ENCODE peak calls at places on chromosomes 11 and 22, in eight cellular contexts. One of them, this sample, is unnamed. For H3K27me3, the result is how much of the 10 kb centered on the place peaks cover.

GRCh38 chr11:18590573-18590972 is 2.0 kb upstream of the UEVLD start:
- DNase-seq in uterus: no peak
- DNase-seq in GM12878: no peak
- DNase-seq in Peyer's patch: no peak
- DNase-seq in transverse colon: no peak
- DNase-seq in tibial nerve: no peak
- DNase-seq in HepG2: no peak
- DNase-seq in adrenal gland: peak
- DNase-seq in this sample: no peak

GRCh38 chr11:9385288-9385902 is 943 bp downstream of the IPO7 start:
- DNase-seq in uterus: no peak
- DNase-seq in GM12878: no peak
- DNase-seq in Peyer's patch: peak
- DNase-seq in transverse colon: no peak
- DNase-seq in tibial nerve: peak
- DNase-seq in HepG2: peak
- DNase-seq in adrenal gland: no peak
- DNase-seq in this sample: no peak

GRCh38 chr22:27453688-27454087 is 347.9 kb downstream of the MN1 start:
- DNase-seq in uterus: no peak
- DNase-seq in GM12878: no peak
- DNase-seq in Peyer's patch: no peak
- DNase-seq in transverse colon: no peak
- DNase-seq in tibial nerve: no peak
- DNase-seq in HepG2: no peak
- DNase-seq in adrenal gland: no peak
- DNase-seq in this sample: no peak

GRCh38 chr22:42443240-42444059 is 11.2 kb upstream of the NFAM1 start:
- DNase-seq in uterus: no peak
- DNase-seq in GM12878: no peak
- DNase-seq in Peyer's patch: no peak
- DNase-seq in transverse colon: no peak
- DNase-seq in tibial nerve: no peak
- DNase-seq in HepG2: no peak
- DNase-seq in adrenal gland: no peak
- DNase-seq in this sample: no peak

GRCh38 chr22:23591203-23591791 is 11.2 kb upstream of the IGLL1 start:
- DNase-seq in uterus: no peak
- DNase-seq in GM12878: no peak
- DNase-seq in Peyer's patch: peak
- DNase-seq in transverse colon: peak
- DNase-seq in tibial nerve: peak
- DNase-seq in HepG2: peak
- DNase-seq in adrenal gland: peak
- DNase-seq in this sample: peak

GRCh38 chr11:47980907-47981621 is 705 bp downstream of the PTPRJ start:
- DNase-seq in uterus: peak
- DNase-seq in GM12878: no peak
- DNase-seq in Peyer's patch: peak
- DNase-seq in transverse colon: peak
- DNase-seq in tibial nerve: no peak
- DNase-seq in HepG2: no peak
- DNase-seq in adrenal gland: peak
- DNase-seq in this sample: peak

GRCh38 chr22:20881869-20882815 is 23.3 kb downstream of the SNAP29 start:
- DNase-seq in uterus: no peak
- DNase-seq in GM12878: no peak
- DNase-seq in Peyer's patch: no peak
- DNase-seq in transverse colon: no peak
- DNase-seq in tibial nerve: no peak
- DNase-seq in HepG2: no peak
- DNase-seq in adrenal gland: no peak
- DNase-seq in this sample: no peak

GRCh38 chr11:76242004-76242779 is 35.9 kb upstream of the WNT11 start:
- DNase-seq in uterus: no peak
- DNase-seq in GM12878: no peak
- DNase-seq in Peyer's patch: no peak
- DNase-seq in transverse colon: no peak
- DNase-seq in tibial nerve: no peak
- DNase-seq in HepG2: no peak
- DNase-seq in adrenal gland: no peak
- DNase-seq in this sample: no peak

GRCh38 chr11:3626250-3626960 is 15.4 kb downstream of the ART5 start:
- DNase-seq in uterus: no peak
- DNase-seq in GM12878: no peak
- DNase-seq in Peyer's patch: no peak
- DNase-seq in transverse colon: peak
- DNase-seq in tibial nerve: peak
- DNase-seq in HepG2: no peak
- DNase-seq in adrenal gland: peak
- DNase-seq in this sample: peak

GRCh38 chr11:78140392-78141077 is 1.1 kb upstream of the ALG8 start:
- DNase-seq in uterus: no peak
- DNase-seq in GM12878: no peak
- DNase-seq in Peyer's patch: no peak
- DNase-seq in transverse colon: no peak
- DNase-seq in tibial nerve: no peak
- DNase-seq in HepG2: no peak
- DNase-seq in adrenal gland: no peak
- DNase-seq in this sample: no peak

GRCh38 chr22:32849501-32849900 is 48.0 kb downstream of the TIMP3 start:
- DNase-seq in uterus: no peak
- DNase-seq in GM12878: no peak
- DNase-seq in Peyer's patch: no peak
- DNase-seq in transverse colon: no peak
- DNase-seq in tibial nerve: no peak
- DNase-seq in HepG2: no peak
- DNase-seq in adrenal gland: no peak
- DNase-seq in this sample: no peak

GRCh38 chr11:68338041-68338800 is 25.8 kb downstream of the LRP5 start:
- DNase-seq in uterus: peak
- DNase-seq in GM12878: no peak
- DNase-seq in Peyer's patch: no peak
- DNase-seq in transverse colon: no peak
- DNase-seq in tibial nerve: no peak
- DNase-seq in HepG2: no peak
- DNase-seq in adrenal gland: peak
- DNase-seq in this sample: no peak

GRCh38 chr11:5013012-5013411 is 18.4 kb downstream of the OR51L1 start:
- DNase-seq in uterus: no peak
- DNase-seq in GM12878: no peak
- DNase-seq in Peyer's patch: no peak
- DNase-seq in transverse colon: no peak
- DNase-seq in tibial nerve: no peak
- DNase-seq in HepG2: no peak
- DNase-seq in adrenal gland: no peak
- DNase-seq in this sample: no peak

GRCh38 chr22:26849575-26849974 is 192.2 kb downstream of the MIAT start:
- DNase-seq in uterus: no peak
- DNase-seq in GM12878: no peak
- DNase-seq in Peyer's patch: no peak
- DNase-seq in transverse colon: no peak
- DNase-seq in tibial nerve: no peak
- DNase-seq in HepG2: no peak
- DNase-seq in adrenal gland: no peak
- DNase-seq in this sample: no peak

GRCh38 chr11:41102471-41102870 is 357.0 kb downstream of the LRRC4C start:
- DNase-seq in uterus: no peak
- DNase-seq in GM12878: no peak
- DNase-seq in Peyer's patch: no peak
- DNase-seq in transverse colon: no peak
- DNase-seq in tibial nerve: no peak
- DNase-seq in HepG2: no peak
- DNase-seq in adrenal gland: no peak
- DNase-seq in this sample: no peak

GRCh38 chr11:20008870-20009644 is 151.2 kb downstream of the DBX1 start:
- DNase-seq in uterus: no peak
- DNase-seq in GM12878: no peak
- DNase-seq in Peyer's patch: no peak
- DNase-seq in transverse colon: no peak
- DNase-seq in tibial nerve: no peak
- DNase-seq in HepG2: peak
- DNase-seq in adrenal gland: no peak
- DNase-seq in this sample: no peak

GRCh38 chr11:133907841-133908241 is 48.9 kb downstream of the IGSF9B start:
- DNase-seq in uterus: no peak
- DNase-seq in GM12878: no peak
- DNase-seq in Peyer's patch: no peak
- DNase-seq in transverse colon: no peak
- DNase-seq in tibial nerve: no peak
- DNase-seq in HepG2: no peak
- DNase-seq in adrenal gland: no peak
- DNase-seq in this sample: no peak

GRCh38 chr22:50309601-50309991 is 2.1 kb upstream of the PLXNB2 start:
- DNase-seq in uterus: no peak
- DNase-seq in GM12878: no peak
- DNase-seq in Peyer's patch: no peak
- DNase-seq in transverse colon: no peak
- DNase-seq in tibial nerve: no peak
- DNase-seq in HepG2: no peak
- DNase-seq in adrenal gland: no peak
- DNase-seq in this sample: no peak

GRCh38 chr11:99015634-99016454 is 4.9 kb upstream of the CNTN5 start:
- DNase-seq in uterus: no peak
- DNase-seq in GM12878: peak
- DNase-seq in Peyer's patch: no peak
- DNase-seq in transverse colon: no peak
- DNase-seq in tibial nerve: peak
- DNase-seq in HepG2: peak
- DNase-seq in adrenal gland: no peak
- DNase-seq in this sample: no peak

GRCh38 chr11:63920126-63920869 is 3.3 kb upstream of the RCOR2 start:
- DNase-seq in uterus: peak
- DNase-seq in GM12878: no peak
- DNase-seq in Peyer's patch: no peak
- DNase-seq in transverse colon: peak
- DNase-seq in tibial nerve: no peak
- DNase-seq in HepG2: peak
- DNase-seq in adrenal gland: peak
- DNase-seq in this sample: peak

GRCh38 chr22:41910050-41910598 is 4.8 kb downstream of the SHISA8 start:
- DNase-seq in uterus: no peak
- DNase-seq in GM12878: no peak
- DNase-seq in Peyer's patch: no peak
- DNase-seq in transverse colon: no peak
- DNase-seq in tibial nerve: no peak
- DNase-seq in HepG2: no peak
- DNase-seq in adrenal gland: no peak
- DNase-seq in this sample: no peak

GRCh38 chr11:74138021-74138420 is 32.8 kb downstream of the C2CD3 start:
- DNase-seq in uterus: no peak
- DNase-seq in GM12878: no peak
- DNase-seq in Peyer's patch: no peak
- DNase-seq in transverse colon: no peak
- DNase-seq in tibial nerve: no peak
- DNase-seq in HepG2: no peak
- DNase-seq in adrenal gland: no peak
- DNase-seq in this sample: no peak

GRCh38 chr22:20039683-20040325 is 18.9 kb downstream of the TANGO2 start:
- DNase-seq in uterus: no peak
- DNase-seq in GM12878: no peak
- DNase-seq in Peyer's patch: no peak
- DNase-seq in transverse colon: no peak
- DNase-seq in tibial nerve: no peak
- DNase-seq in HepG2: no peak
- DNase-seq in adrenal gland: no peak
- DNase-seq in this sample: no peak

GRCh38 chr11:16604784-16605439 is 133.5 kb upstream of the C11orf58 start:
- DNase-seq in uterus: no peak
- DNase-seq in GM12878: no peak
- DNase-seq in Peyer's patch: no peak
- DNase-seq in transverse colon: peak
- DNase-seq in tibial nerve: peak
- DNase-seq in HepG2: no peak
- DNase-seq in adrenal gland: peak
- DNase-seq in this sample: peak

GRCh38 chr11:80107415-80107814 is 666.6 kb upstream of the TENM4 start:
- DNase-seq in uterus: no peak
- DNase-seq in GM12878: no peak
- DNase-seq in Peyer's patch: no peak
- DNase-seq in transverse colon: no peak
- DNase-seq in tibial nerve: no peak
- DNase-seq in HepG2: no peak
- DNase-seq in adrenal gland: no peak
- DNase-seq in this sample: no peak

GRCh38 chr22:46066691-46067090 is 83.6 kb upstream of the PPARA start:
- DNase-seq in uterus: peak
- DNase-seq in GM12878: no peak
- DNase-seq in Peyer's patch: no peak
- DNase-seq in transverse colon: peak
- DNase-seq in tibial nerve: no peak
- DNase-seq in HepG2: no peak
- DNase-seq in adrenal gland: peak
- DNase-seq in this sample: peak

GRCh38 chr11:58926695-58927094 is 12.6 kb upstream of the GLYATL1 start:
- DNase-seq in uterus: no peak
- DNase-seq in GM12878: no peak
- DNase-seq in Peyer's patch: no peak
- DNase-seq in transverse colon: no peak
- DNase-seq in tibial nerve: no peak
- DNase-seq in HepG2: no peak
- DNase-seq in adrenal gland: no peak
- DNase-seq in this sample: no peak

GRCh38 chr11:60321051-60321450 is 6.0 kb upstream of the MS4A6E start:
- DNase-seq in uterus: no peak
- DNase-seq in GM12878: no peak
- DNase-seq in Peyer's patch: no peak
- DNase-seq in transverse colon: no peak
- DNase-seq in tibial nerve: no peak
- DNase-seq in HepG2: no peak
- DNase-seq in adrenal gland: no peak
- DNase-seq in this sample: no peak
- H3K27me3 ChIP-seq in uterus: under half
- H3K27me3 ChIP-seq in GM12878: under half
- H3K27me3 ChIP-seq in Peyer's patch: under half
- H3K27me3 ChIP-seq in transverse colon: under half
- H3K27me3 ChIP-seq in tibial nerve: under half
- H3K27me3 ChIP-seq in HepG2: under half
- H3K27me3 ChIP-seq in adrenal gland: under half
- H3K27me3 ChIP-seq in this sample: under half

GRCh38 chr11:111225871-111226270 is 19.7 kb upstream of the POU2AF2 start:
- DNase-seq in uterus: no peak
- DNase-seq in GM12878: no peak
- DNase-seq in Peyer's patch: no peak
- DNase-seq in transverse colon: no peak
- DNase-seq in tibial nerve: no peak
- DNase-seq in HepG2: no peak
- DNase-seq in adrenal gland: no peak
- DNase-seq in this sample: no peak
- TF ChIP-seq POLR2A in uterus: no peak
- TF ChIP-seq POLR2A in GM12878: no peak
- TF ChIP-seq POLR2A in Peyer's patch: no peak
- TF ChIP-seq POLR2A in transverse colon: no peak
- TF ChIP-seq POLR2A in tibial nerve: no peak
- TF ChIP-seq POLR2A in HepG2: no peak
- TF ChIP-seq POLR2A in adrenal gland: no peak
- TF ChIP-seq POLR2A in this sample: no peak

GRCh38 chr22:37678372-37678771 is 2.9 kb downstream of the LGALS1 start:
- DNase-seq in uterus: no peak
- DNase-seq in GM12878: no peak
- DNase-seq in Peyer's patch: no peak
- DNase-seq in transverse colon: no peak
- DNase-seq in tibial nerve: no peak
- DNase-seq in HepG2: no peak
- DNase-seq in adrenal gland: no peak
- DNase-seq in this sample: no peak
- H3K4me3 ChIP-seq in uterus: no peak
- H3K4me3 ChIP-seq in GM12878: peak
- H3K4me3 ChIP-seq in Peyer's patch: no peak
- H3K4me3 ChIP-seq in transverse colon: no peak
- H3K4me3 ChIP-seq in tibial nerve: no peak
- H3K4me3 ChIP-seq in HepG2: no peak
- H3K4me3 ChIP-seq in adrenal gland: no peak
- H3K4me3 ChIP-seq in this sample: no peak

GRCh38 chr22:29550005-29550404 is 3.6 kb downstream of the THOC5 start:
- DNase-seq in uterus: no peak
- DNase-seq in GM12878: no peak
- DNase-seq in Peyer's patch: no peak
- DNase-seq in transverse colon: no peak
- DNase-seq in tibial nerve: no peak
- DNase-seq in HepG2: no peak
- DNase-seq in adrenal gland: no peak
- DNase-seq in this sample: no peak
- H3K27me3 ChIP-seq in uterus: under half
- H3K27me3 ChIP-seq in GM12878: under half
- H3K27me3 ChIP-seq in Peyer's patch: under half
- H3K27me3 ChIP-seq in transverse colon: under half
- H3K27me3 ChIP-seq in tibial nerve: under half
- H3K27me3 ChIP-seq in HepG2: under half
- H3K27me3 ChIP-seq in adrenal gland: under half
- H3K27me3 ChIP-seq in this sample: under half